ENCODE peak calls at places on chromosome 9, in four cellular contexts. One of them, this sample, is unnamed.

GRCh38 chr9:131113655-131114563 is 11.5 kb upstream of the NUP214 start:
- DNase-seq in Calu3: no peak
- DNase-seq in IMR-90: no peak
- DNase-seq in GM13976: peak
- DNase-seq in this sample: peak

GRCh38 chr9:73680831-73681230 is 529.2 kb downstream of the ANXA1 start:
- DNase-seq in Calu3: no peak
- DNase-seq in IMR-90: no peak
- DNase-seq in GM13976: no peak
- DNase-seq in this sample: no peak

GRCh38 chr9:128607642-128608350 is 48.9 kb downstream of the DYNC2I2 start:
- DNase-seq in Calu3: no peak
- DNase-seq in IMR-90: peak
- DNase-seq in GM13976: no peak
- DNase-seq in this sample: no peak

GRCh38 chr9:104339692-104340091 is 164.4 kb upstream of the OR13F1 start:
- DNase-seq in Calu3: no peak
- DNase-seq in IMR-90: no peak
- DNase-seq in GM13976: no peak
- DNase-seq in this sample: no peak

GRCh38 chr9:116208417-116209232 is 55.0 kb downstream of the PAPPA start:
- DNase-seq in Calu3: no peak
- DNase-seq in IMR-90: peak
- DNase-seq in GM13976: no peak
- DNase-seq in this sample: no peak

GRCh38 chr9:116313638-116314037 is 160.0 kb downstream of the PAPPA start:
- DNase-seq in Calu3: no peak
- DNase-seq in IMR-90: no peak
- DNase-seq in GM13976: no peak
- DNase-seq in this sample: no peak

GRCh38 chr9:93642961-93643360 is 66.6 kb downstream of the PHF2 start:
- DNase-seq in Calu3: no peak
- DNase-seq in IMR-90: peak
- DNase-seq in GM13976: no peak
- DNase-seq in this sample: peak

GRCh38 chr9:111916234-111916645 is 19.6 kb downstream of the UGCG start:
- DNase-seq in Calu3: no peak
- DNase-seq in IMR-90: no peak
- DNase-seq in GM13976: peak
- DNase-seq in this sample: no peak

GRCh38 chr9:13082796-13083195 is 196.7 kb downstream of the MPDZ start:
- DNase-seq in Calu3: no peak
- DNase-seq in IMR-90: no peak
- DNase-seq in GM13976: no peak
- DNase-seq in this sample: no peak

GRCh38 chr9:131539223-131539923 is 6.0 kb upstream of the PRRT1B start:
- DNase-seq in Calu3: no peak
- DNase-seq in IMR-90: no peak
- DNase-seq in GM13976: no peak
- DNase-seq in this sample: no peak

GRCh38 chr9:84271004-84271886 is 69.3 kb downstream of the SLC28A3 start:
- DNase-seq in Calu3: no peak
- DNase-seq in IMR-90: peak
- DNase-seq in GM13976: peak
- DNase-seq in this sample: peak

GRCh38 chr9:27602954-27603353 is 29.7 kb upstream of the C9orf72 start:
- DNase-seq in Calu3: no peak
- DNase-seq in IMR-90: no peak
- DNase-seq in GM13976: no peak
- DNase-seq in this sample: no peak

GRCh38 chr9:131594906-131595675 is 49.8 kb downstream of the PRRT1B start:
- DNase-seq in Calu3: no peak
- DNase-seq in IMR-90: no peak
- DNase-seq in GM13976: no peak
- DNase-seq in this sample: no peak

GRCh38 chr9:97473717-97474116 is 27.7 kb upstream of the TMOD1 start:
- DNase-seq in Calu3: no peak
- DNase-seq in IMR-90: no peak
- DNase-seq in GM13976: no peak
- DNase-seq in this sample: no peak

DNA sequence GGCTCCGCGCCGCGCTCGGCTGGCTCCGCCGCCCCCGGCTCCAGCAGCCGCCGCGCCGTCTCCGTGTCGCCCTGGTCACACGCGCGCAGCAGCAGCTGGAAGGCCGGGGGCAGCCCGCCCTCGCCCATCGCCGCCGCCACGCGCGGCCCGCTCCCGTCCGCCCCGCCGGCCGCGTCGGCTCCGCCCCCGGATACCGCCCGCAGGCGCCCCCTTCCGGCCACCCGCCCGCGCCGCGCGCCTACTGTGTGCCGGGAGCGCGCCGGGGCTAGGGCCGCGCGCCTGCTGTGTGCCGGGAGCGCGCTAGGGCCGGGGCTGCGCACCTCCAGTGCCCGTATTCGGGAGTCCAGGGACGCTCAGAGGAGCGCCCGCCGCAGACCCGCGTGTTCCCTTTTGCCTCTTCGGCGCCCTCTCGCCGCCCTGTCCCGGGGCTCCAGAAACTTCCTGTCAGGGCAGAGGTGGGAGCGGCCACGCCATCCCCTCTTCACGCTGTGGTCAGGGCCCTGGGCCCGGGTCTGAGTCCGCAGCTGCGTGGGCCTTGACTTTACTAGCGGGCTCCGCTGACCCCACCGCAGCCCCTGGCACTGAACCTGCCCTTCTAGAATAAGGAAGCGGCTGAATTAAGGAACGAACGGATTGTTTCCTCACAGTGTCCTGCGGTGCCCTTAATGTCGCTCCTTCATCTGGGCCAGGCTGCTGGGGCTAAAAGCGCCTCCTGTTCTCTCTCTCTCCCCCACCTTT is at the start of gene ANKS6:
- DNase-seq in Calu3: peak
- DNase-seq in IMR-90: peak
- DNase-seq in GM13976: peak
- DNase-seq in this sample: peak
- TF ChIP-seq CTCF in Calu3: no peak
- TF ChIP-seq CTCF in IMR-90: peak
- TF ChIP-seq CTCF in GM13976: peak
- TF ChIP-seq CTCF in this sample: peak

DNA sequence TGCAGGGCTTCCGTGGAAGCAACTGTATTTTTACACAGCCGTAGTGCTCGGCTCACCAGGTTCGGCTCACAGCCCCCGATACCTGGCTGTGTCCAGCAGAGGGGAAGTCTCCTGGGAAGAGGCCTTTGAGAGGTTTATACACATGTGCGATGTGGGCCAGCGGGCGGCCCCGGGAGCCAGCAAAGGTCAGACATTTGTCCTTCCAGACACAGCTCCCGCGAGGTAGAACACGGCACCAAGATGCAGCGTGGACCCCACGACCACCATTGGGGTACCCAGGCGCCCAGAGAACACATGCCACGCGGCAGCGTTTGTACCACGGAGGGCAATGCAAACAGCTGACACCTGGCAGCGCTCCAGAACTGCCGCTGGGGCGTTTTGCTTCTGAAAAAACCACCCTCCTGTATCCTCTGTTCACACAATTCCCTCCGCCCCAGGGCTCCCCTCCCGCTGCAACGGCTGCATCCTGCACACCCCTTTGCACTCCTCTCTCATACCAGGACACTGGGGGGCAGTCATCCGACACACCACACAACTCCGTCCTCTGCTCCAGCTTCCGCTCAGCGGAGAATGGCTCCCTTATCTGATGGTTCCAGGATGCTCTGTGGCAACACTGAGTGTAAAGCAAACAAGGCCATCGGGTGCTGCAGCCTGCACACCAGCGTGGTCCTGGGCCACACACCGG is 235.3 kb downstream of the SYK start:
- DNase-seq in Calu3: peak
- DNase-seq in IMR-90: peak
- DNase-seq in GM13976: peak
- DNase-seq in this sample: peak
- TF ChIP-seq CTCF in Calu3: peak
- TF ChIP-seq CTCF in IMR-90: peak
- TF ChIP-seq CTCF in GM13976: peak
- TF ChIP-seq CTCF in this sample: peak

GRCh38 chr9:122348288-122348777 is 22.5 kb upstream of the PTGS1 start:
- DNase-seq in Calu3: no peak
- DNase-seq in IMR-90: no peak
- DNase-seq in GM13976: no peak
- DNase-seq in this sample: no peak
- TF ChIP-seq CTCF in Calu3: no peak
- TF ChIP-seq CTCF in IMR-90: no peak
- TF ChIP-seq CTCF in GM13976: no peak
- TF ChIP-seq CTCF in this sample: no peak

DNA sequence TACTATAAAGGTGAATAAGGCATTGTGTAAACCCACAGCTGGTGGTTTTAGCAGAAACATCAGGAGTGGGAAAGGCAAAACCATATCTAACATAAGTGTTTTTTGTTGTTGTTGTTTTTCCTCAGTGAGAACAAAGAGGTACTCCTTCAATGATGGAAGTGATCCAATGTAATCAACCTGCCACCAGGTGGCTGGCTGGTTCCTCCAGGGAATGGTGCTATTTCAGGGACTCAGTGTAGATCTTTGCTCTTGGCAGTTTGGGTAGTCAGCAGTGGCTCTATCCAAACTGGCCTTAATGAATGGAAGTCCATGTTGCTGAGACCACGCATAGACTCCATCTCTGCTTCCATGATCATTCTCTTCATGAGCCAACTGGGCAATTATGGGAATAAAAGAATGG is 10.8 kb downstream of the DMRTA1 start:
- DNase-seq in Calu3: no peak
- DNase-seq in IMR-90: no peak
- DNase-seq in GM13976: no peak
- DNase-seq in this sample: no peak
- TF ChIP-seq CTCF in Calu3: no peak
- TF ChIP-seq CTCF in IMR-90: no peak
- TF ChIP-seq CTCF in GM13976: no peak
- TF ChIP-seq CTCF in this sample: no peak

GRCh38 chr9:121838757-121839669 is 187.6 kb downstream of the DAB2IP start:
- DNase-seq in Calu3: no peak
- DNase-seq in IMR-90: no peak
- DNase-seq in GM13976: no peak
- DNase-seq in this sample: peak
- TF ChIP-seq CTCF in Calu3: no peak
- TF ChIP-seq CTCF in IMR-90: no peak
- TF ChIP-seq CTCF in GM13976: no peak
- TF ChIP-seq CTCF in this sample: no peak

DNA sequence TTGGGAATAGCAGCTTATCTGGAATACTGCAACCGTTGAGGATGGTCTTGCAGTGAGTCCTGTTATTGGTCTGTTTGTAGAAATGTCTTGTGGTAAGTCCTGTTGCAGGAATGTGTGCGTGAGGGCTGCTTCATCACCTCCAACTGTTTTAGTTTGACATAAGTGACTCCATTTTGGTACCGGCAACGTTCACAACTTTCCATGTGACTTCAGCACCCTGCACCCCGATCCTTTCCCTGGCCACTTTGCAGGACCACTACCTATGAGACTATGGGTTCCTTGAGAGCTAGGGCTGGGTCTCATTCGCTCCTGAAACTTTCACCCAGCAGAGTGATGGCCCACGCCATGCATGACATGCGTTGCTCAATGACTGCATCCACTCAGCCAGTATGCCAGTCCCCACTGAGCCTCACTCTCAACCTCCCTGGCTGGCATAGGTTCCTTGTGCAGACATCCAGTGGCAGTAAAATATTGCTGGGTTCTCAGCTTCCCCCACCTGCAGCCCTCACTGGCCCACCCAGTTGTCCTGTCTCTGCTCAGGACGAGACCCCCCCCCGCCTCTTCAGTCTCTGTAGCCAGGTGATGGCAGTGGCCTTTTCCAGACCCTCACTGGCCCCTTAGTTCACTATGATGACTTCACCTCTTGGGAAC is 8.0 kb downstream of the SURF6 start:
- DNase-seq in Calu3: no peak
- DNase-seq in IMR-90: no peak
- DNase-seq in GM13976: no peak
- DNase-seq in this sample: peak
- TF ChIP-seq CTCF in Calu3: no peak
- TF ChIP-seq CTCF in IMR-90: no peak
- TF ChIP-seq CTCF in GM13976: no peak
- TF ChIP-seq CTCF in this sample: no peak

GRCh38 chr9:135616621-135617537 is 22.5 kb downstream of the GLT6D1 start:
- DNase-seq in Calu3: no peak
- DNase-seq in IMR-90: no peak
- DNase-seq in GM13976: peak
- DNase-seq in this sample: no peak

GRCh38 chr9:135613946-135614805 is 25.2 kb downstream of the GLT6D1 start:
- DNase-seq in Calu3: no peak
- DNase-seq in IMR-90: no peak
- DNase-seq in GM13976: peak
- DNase-seq in this sample: peak

GRCh38 chr9:135617538-135617900 is 21.8 kb downstream of the GLT6D1 start:
- DNase-seq in Calu3: no peak
- DNase-seq in IMR-90: no peak
- DNase-seq in GM13976: no peak
- DNase-seq in this sample: no peak

GRCh38 chr9:135614821-135615665 is 24.3 kb downstream of the GLT6D1 start:
- DNase-seq in Calu3: no peak
- DNase-seq in IMR-90: no peak
- DNase-seq in GM13976: peak
- DNase-seq in this sample: peak

DNA sequence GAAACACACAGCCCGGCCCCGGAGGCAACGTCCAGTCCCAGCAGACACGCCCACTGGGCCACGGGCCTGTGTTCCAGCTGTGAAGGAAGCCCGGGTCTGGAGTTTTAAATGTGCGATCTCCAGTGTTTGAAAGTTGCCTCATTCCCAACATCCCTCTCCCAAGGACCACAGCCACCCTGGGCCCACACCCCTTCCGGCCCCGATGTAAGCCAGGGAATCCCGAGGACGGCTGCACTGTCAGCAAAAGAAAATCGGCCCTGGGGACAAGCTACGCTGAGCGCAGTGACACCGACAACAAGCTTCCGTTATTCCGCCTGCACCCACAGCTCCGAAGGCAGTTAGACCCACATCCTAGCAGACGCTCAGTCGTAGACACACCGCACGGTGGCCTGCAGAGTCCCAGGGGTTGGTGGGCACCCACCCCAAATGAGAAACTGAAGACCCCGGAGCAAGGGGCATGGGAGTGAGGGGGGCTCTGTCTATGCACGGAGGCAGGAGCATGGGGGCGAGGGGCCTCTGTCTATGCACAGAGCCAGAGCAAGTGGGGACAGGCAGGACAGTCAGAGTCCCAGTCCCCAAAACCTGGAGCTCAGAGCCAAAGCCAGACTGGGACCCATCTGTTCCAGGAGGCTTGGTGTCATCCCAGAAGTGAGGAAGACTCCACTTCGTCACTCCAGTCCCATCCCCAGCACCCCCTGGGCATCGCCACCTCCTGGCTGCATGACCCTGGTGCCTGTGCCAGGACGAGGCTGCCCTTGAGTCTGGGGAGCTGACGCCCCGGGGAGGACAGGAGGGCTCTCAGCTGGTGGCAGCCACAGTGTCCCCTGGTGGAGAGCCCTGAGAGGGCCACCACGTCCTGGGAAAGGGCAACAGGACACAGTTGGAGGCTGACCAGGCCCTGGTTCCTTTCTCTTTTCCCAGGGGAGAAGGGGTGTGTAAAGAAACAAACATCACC is 23.4 kb downstream of the GLT6D1 start:
- DNase-seq in Calu3: peak
- DNase-seq in IMR-90: no peak
- DNase-seq in GM13976: peak
- DNase-seq in this sample: no peak
- TF ChIP-seq CTCF in Calu3: no peak
- TF ChIP-seq CTCF in IMR-90: no peak
- TF ChIP-seq CTCF in GM13976: no peak
- TF ChIP-seq CTCF in this sample: no peak

This sample was measured in upper lobe of right lung.